ENCODE peak calls at places on chromosome 6, in ten cellular contexts. I is HFFc6; S is anterior cingulate cortex; J is GM23248; X is NCI-H1436; P is fibroblast of the aortic adventitia; F is LNCaP clone FGC; W is activated CD4-positive, CD25-positive, alpha-beta regulatory T cell; O is NT2/D1; T is cardiac fibroblast. N is an unnamed sample.

GRCh38 chr6:153090241-153090930 is 40.7 kb downstream of the RGS17 start:
- DNase-seq in I (peak), S (no peak), J (peak), X (no peak), P (peak), F (no peak), W (no peak), O (no peak), T (peak), N (no peak)

GRCh38 chr6:161959072-161959471 is 685.2 kb upstream of the AGPAT4 start:
- DNase-seq in I (no peak), S (no peak), J (no peak), X (no peak), P (no peak), F (no peak), W (no peak), O (no peak), T (no peak), N (no peak)

GRCh38 chr6:121523628-121524027 is 88.2 kb downstream of the GJA1 start:
- DNase-seq in I (no peak), S (no peak), J (no peak), X (no peak), P (peak), F (no peak), W (no peak), O (no peak), T (peak), N (peak)

GRCh38 chr6:114342826-114343781 is at the start of gene HS3ST5:
- DNase-seq in I (no peak), S (peak), J (peak), X (peak), P (no peak), F (no peak), W (no peak), O (peak), T (peak), N (peak)

GRCh38 chr6:66421570-66421969 is 714.5 kb upstream of the EYS start:
- DNase-seq in I (no peak), S (no peak), J (no peak), X (no peak), P (no peak), F (no peak), W (no peak), O (peak), T (no peak), N (peak)

GRCh38 chr6:41600499-41601247 is 37.6 kb upstream of the MDFI start:
- DNase-seq in I (no peak), S (no peak), J (no peak), X (no peak), P (no peak), F (no peak), W (no peak), O (no peak), T (no peak), N (no peak)

GRCh38 chr6:80767808-80768207 is 661.3 kb downstream of the BCKDHB start:
- DNase-seq in I (peak), S (no peak), J (peak), X (no peak), P (peak), F (no peak), W (no peak), O (no peak), T (peak), N (peak)

GRCh38 chr6:2229742-2230141 is 15.7 kb downstream of the GMDS start:
- DNase-seq in I (no peak), S (no peak), J (no peak), X (no peak), P (no peak), F (no peak), W (no peak), O (no peak), T (no peak), N (peak)

GRCh38 chr6:20589266-20589665 is 55.0 kb downstream of the CDKAL1 start:
- DNase-seq in I (no peak), S (no peak), J (no peak), X (no peak), P (peak), F (peak), W (no peak), O (no peak), T (no peak), N (no peak)

GRCh38 chr6:167079853-167080297 is 43.0 kb upstream of the CCR6 start:
- DNase-seq in I (no peak), S (no peak), J (no peak), X (no peak), P (no peak), F (no peak), W (peak), O (no peak), T (no peak), N (no peak)

GRCh38 chr6:168992696-168993185 is 260.9 kb downstream of the THBS2 start:
- DNase-seq in I (no peak), S (no peak), J (no peak), X (no peak), P (no peak), F (no peak), W (no peak), O (no peak), T (no peak), N (no peak)

GRCh38 chr6:137271245-137272183 is 52.3 kb upstream of the IFNGR1 start:
- DNase-seq in I (peak), S (no peak), J (peak), X (peak), P (peak), F (no peak), W (no peak), O (peak), T (peak), N (peak)

GRCh38 chr6:22784611-22785010 is 215.2 kb downstream of the HDGFL1 start:
- DNase-seq in I (no peak), S (peak), J (no peak), X (no peak), P (no peak), F (no peak), W (no peak), O (no peak), T (peak), N (peak)

GRCh38 chr6:19929312-19929711 is 92.1 kb downstream of the ID4 start:
- DNase-seq in I (no peak), S (no peak), J (no peak), X (no peak), P (no peak), F (no peak), W (no peak), O (no peak), T (no peak), N (peak)

GRCh38 chr6:33313105-33313708 is 671 bp downstream of the TAPBP start:
- DNase-seq in I (no peak), S (peak), J (peak), X (peak), P (no peak), F (no peak), W (no peak), O (no peak), T (peak), N (peak)

GRCh38 chr6:109424946-109425345 is 15.5 kb downstream of the PPIL6 start:
- DNase-seq in I (no peak), S (no peak), J (no peak), X (no peak), P (peak), F (no peak), W (no peak), O (no peak), T (no peak), N (no peak)

GRCh38 chr6:10555625-10556309 is 34.6 kb downstream of the GCNT2 start:
- DNase-seq in I (no peak), S (peak), J (peak), X (peak), P (peak), F (peak), W (no peak), O (no peak), T (peak), N (peak)

GRCh38 chr6:27136978-27137814 is 110.3 kb upstream of the PRSS16 start:
- DNase-seq in I (no peak), S (no peak), J (no peak), X (no peak), P (no peak), F (no peak), W (no peak), O (no peak), T (no peak), N (no peak)

GRCh38 chr6:24064106-24064505 is 61.9 kb upstream of the NRSN1 start:
- DNase-seq in I (no peak), S (no peak), J (peak), X (peak), P (no peak), F (no peak), W (no peak), O (peak), T (no peak), N (peak)

GRCh38 chr6:72533601-72534000 is 88.3 kb upstream of the KCNQ5 start:
- DNase-seq in I (peak), S (no peak), J (peak), X (no peak), P (no peak), F (no peak), W (no peak), O (no peak), T (peak), N (peak)

GRCh38 chr6:22288721-22289120 is 8.1 kb downstream of the PRL start:
- DNase-seq in I (no peak), S (no peak), J (no peak), X (no peak), P (no peak), F (no peak), W (no peak), O (no peak), T (no peak), N (no peak)

GRCh38 chr6:158154816-158155215 is 13.2 kb downstream of the SERAC1 start:
- DNase-seq in I (no peak), S (no peak), J (no peak), X (no peak), P (no peak), F (no peak), W (no peak), O (no peak), T (no peak), N (no peak)

GRCh38 chr6:135014353-135014832 is 40.2 kb downstream of the HBS1L start:
- DNase-seq in I (no peak), S (no peak), J (no peak), X (no peak), P (no peak), F (no peak), W (no peak), O (no peak), T (no peak), N (no peak)

GRCh38 chr6:111750753-111751684 is 122.2 kb downstream of the FYN start:
- DNase-seq in I (no peak), S (no peak), J (no peak), X (no peak), P (peak), F (no peak), W (no peak), O (peak), T (peak), N (peak)

GRCh38 chr6:37460805-37461204 is 27.8 kb downstream of the CMTR1 start:
- DNase-seq in I (no peak), S (no peak), J (no peak), X (no peak), P (no peak), F (no peak), W (no peak), O (peak), T (no peak), N (peak)

GRCh38 chr6:112274774-112275173 is 20.4 kb upstream of the LAMA4 start:
- DNase-seq in I (no peak), S (no peak), J (no peak), X (no peak), P (no peak), F (no peak), W (no peak), O (no peak), T (no peak), N (no peak)

GRCh38 chr6:157244175-157244574 is 79.1 kb downstream of the TMEM242 start:
- DNase-seq in I (peak), S (no peak), J (peak), X (no peak), P (peak), F (no peak), W (no peak), O (no peak), T (peak), N (no peak)

GRCh38 chr6:67210450-67210849 is 1424.6 kb upstream of the ADGRB3 start:
- DNase-seq in I (no peak), S (no peak), J (no peak), X (no peak), P (peak), F (no peak), W (no peak), O (no peak), T (peak), N (no peak)

GRCh38 chr6:155324172-155324571 is 9.9 kb upstream of the TFB1M start:
- DNase-seq in I (no peak), S (no peak), J (no peak), X (no peak), P (no peak), F (no peak), W (no peak), O (no peak), T (no peak), N (no peak)

GRCh38 chr6:44508646-44509045 is 121.1 kb downstream of the CDC5L start:
- DNase-seq in I (peak), S (no peak), J (peak), X (no peak), P (peak), F (no peak), W (no peak), O (no peak), T (peak), N (no peak)

GRCh38 chr6:34851361-34851760 is 36.5 kb downstream of the TAF11 start:
- DNase-seq in I (no peak), S (no peak), J (no peak), X (no peak), P (no peak), F (no peak), W (no peak), O (no peak), T (no peak), N (no peak)

GRCh38 chr6:105136433-105137350 is 43.1 kb downstream of the POPDC3 start:
- DNase-seq in I (peak), S (peak), J (peak), X (peak), P (peak), F (no peak), W (no peak), O (peak), T (peak), N (peak)

GRCh38 chr6:142531727-142532126 is 229.9 kb downstream of the ADGRG6 start:
- DNase-seq in I (peak), S (no peak), J (no peak), X (no peak), P (peak), F (no peak), W (no peak), O (no peak), T (no peak), N (peak)

GRCh38 chr6:143742070-143742954 is 64.5 kb downstream of the PHACTR2 start:
- DNase-seq in I (no peak), S (no peak), J (peak), X (no peak), P (peak), F (no peak), W (no peak), O (no peak), T (peak), N (no peak)

GRCh38 chr6:159106627-159107241 is 61.9 kb upstream of the TAGAP start:
- DNase-seq in I (peak), S (peak), J (peak), X (peak), P (peak), F (no peak), W (peak), O (no peak), T (peak), N (peak)

GRCh38 chr6:165830761-165831160 is 167.7 kb upstream of the PDE10A start:
- DNase-seq in I (no peak), S (no peak), J (no peak), X (no peak), P (no peak), F (no peak), W (no peak), O (no peak), T (no peak), N (no peak)

N was measured in mesendoderm.